ENCODE peak calls at places on chromosomes 13 and 19, in four cellular contexts. H, O, P and B are unnamed samples.

GRCh38 chr13:94583926-94584325 is 12.0 kb downstream of the TGDS start:
- DNase-seq in H (no peak), P (no peak), O (no peak), B (no peak)

GRCh38 chr19:10971107-10971715 is 10.4 kb downstream of the SMARCA4 start:
- DNase-seq in P (no peak), O (no peak), H (no peak), B (no peak)

GRCh38 chr13:107867701-107868661 is 347.4 kb downstream of the LIG4 start:
- DNase-seq in O (no peak), H (no peak), P (no peak), B (peak; percentile 87)

GRCh38 chr13:49630580-49630979 is 2.3 kb downstream of the ARL11 start:
- DNase-seq in H (no peak), P (no peak), O (no peak), B (no peak)

GRCh38 chr13:25778808-25779207 is 273.0 kb downstream of the SHISA2 start:
- DNase-seq in O (no peak), P (no peak), H (no peak), B (no peak)

GRCh38 chr19:10295305-10295846 is 5.6 kb downstream of the ICAM5 start:
- DNase-seq in P (no peak), O (no peak), H (no peak), B (no peak)

GRCh38 chr19:53007200-53008054 is 6.3 kb upstream of the ERVV-1 start:
- DNase-seq in H (peak; percentile 26), P (no peak), O (no peak), B (no peak)

GRCh38 chr13:114123448-114123847 is 9.0 kb downstream of the RASA3 start:
- DNase-seq in H (no peak), P (no peak), O (no peak), B (no peak)

GRCh38 chr13:32472194-32472621 is 44.3 kb upstream of the N4BP2L1 start:
- DNase-seq in O (no peak), H (no peak), P (no peak), B (no peak)

GRCh38 chr13:40271511-40271910 is 394.9 kb downstream of the FOXO1 start:
- DNase-seq in H (no peak), O (no peak), P (no peak), B (no peak)

GRCh38 chr13:113973218-113974164 is at the start of gene C13orf46:
- DNase-seq in H (peak; percentile 84), P (no peak), O (no peak), B (no peak)

DNA sequence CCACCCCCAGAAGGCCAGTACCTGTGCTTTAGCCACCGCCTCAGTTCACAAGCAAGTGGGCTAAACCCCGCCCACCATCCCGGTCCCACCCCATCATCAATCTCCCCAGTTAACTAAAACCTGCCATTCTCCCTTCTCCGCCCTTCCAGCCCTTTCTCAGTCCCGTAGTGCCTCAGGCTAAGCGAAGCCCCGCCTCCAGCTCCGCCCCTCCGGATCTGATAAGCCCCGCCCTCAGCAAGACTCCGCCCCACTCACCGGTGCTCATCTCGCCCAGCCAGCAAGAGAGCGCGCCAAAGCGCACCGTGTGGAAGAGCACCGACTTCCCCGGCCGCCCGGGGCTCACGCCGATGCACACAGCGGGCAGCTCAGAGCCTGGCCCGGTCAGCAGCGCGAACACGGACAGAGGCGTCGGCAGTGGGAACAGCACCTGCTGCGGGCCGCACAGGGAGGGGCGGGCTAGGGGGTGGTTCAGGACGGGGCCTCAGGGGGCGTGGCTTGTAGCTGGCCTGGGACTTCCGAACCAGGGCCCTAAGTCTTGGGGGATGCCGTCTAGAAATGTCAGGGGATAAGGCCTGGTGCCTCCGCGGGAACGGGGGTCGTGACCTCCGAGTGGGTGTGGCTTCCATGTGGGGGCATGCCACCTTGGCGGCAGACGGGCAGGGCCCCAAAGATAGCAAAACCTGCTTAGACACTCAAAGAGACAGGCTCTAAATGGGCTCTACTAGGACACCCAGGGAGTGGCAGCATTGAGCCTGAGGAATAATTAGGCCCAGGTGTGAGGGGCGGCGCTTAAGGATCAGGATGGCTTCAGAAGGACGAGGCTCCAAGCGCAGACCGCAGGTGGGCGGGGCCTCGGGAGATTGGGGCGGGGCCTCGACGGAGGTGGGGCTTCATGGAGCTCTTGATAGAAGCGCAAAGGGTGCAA is 21.4 kb downstream of the MAP4K1 start:
- DNase-seq in P (no peak), H (no peak), O (peak; percentile 29), B (no peak)
- TF ChIP-seq CTCF in P (no peak), H (no peak), O (no peak), B (no peak)

GRCh38 chr19:49489601-49490167 is 2.3 kb downstream of the RPL13A start:
- DNase-seq in P (no peak), H (no peak), O (no peak), B (no peak)
- TF ChIP-seq CTCF in P (no peak), H (no peak), O (no peak), B (no peak)

DNA sequence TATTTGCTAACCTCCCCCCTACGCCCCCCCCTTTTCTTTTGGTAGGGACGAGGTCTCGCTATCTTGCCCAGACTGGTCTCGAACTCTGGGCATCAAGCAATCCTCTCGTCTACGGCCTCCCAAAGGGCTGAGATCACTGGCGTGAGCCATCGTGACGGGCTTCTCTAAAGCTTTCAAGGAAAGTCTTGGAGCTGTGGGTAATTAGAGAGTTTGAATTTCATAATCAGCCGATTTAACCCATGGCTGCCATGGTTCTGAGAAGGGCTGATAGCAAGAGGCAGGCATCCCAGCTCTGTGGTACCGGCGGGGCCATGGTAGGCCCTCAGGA is 679 bp upstream of the ABHD8 start:
- DNase-seq in P (no peak), H (no peak), O (peak; percentile 70), B (no peak)
- TF ChIP-seq CTCF in P (no peak), H (no peak), O (no peak), B (no peak)

GRCh38 chr13:97588993-97589392 is 155.0 kb downstream of the RAP2A start:
- DNase-seq in H (no peak), P (no peak), O (no peak), B (no peak)
- TF ChIP-seq CTCF in H (no peak), P (no peak), O (peak; percentile 29), B (no peak)

GRCh38 chr13:79999601-80000000 is 341.3 kb downstream of the SPRY2 start:
- DNase-seq in O (no peak), H (no peak), P (no peak), B (no peak)

GRCh38 chr13:80001510-80001842 is 339.4 kb downstream of the SPRY2 start:
- DNase-seq in O (no peak), H (no peak), P (no peak), B (no peak)

GRCh38 chr13:79997244-79997643 is 343.7 kb downstream of the SPRY2 start:
- DNase-seq in P (no peak), H (no peak), O (no peak), B (no peak)

GRCh38 chr13:79998386-79998785 is 342.5 kb downstream of the SPRY2 start:
- DNase-seq in H (no peak), O (no peak), P (no peak), B (no peak)

DNA sequence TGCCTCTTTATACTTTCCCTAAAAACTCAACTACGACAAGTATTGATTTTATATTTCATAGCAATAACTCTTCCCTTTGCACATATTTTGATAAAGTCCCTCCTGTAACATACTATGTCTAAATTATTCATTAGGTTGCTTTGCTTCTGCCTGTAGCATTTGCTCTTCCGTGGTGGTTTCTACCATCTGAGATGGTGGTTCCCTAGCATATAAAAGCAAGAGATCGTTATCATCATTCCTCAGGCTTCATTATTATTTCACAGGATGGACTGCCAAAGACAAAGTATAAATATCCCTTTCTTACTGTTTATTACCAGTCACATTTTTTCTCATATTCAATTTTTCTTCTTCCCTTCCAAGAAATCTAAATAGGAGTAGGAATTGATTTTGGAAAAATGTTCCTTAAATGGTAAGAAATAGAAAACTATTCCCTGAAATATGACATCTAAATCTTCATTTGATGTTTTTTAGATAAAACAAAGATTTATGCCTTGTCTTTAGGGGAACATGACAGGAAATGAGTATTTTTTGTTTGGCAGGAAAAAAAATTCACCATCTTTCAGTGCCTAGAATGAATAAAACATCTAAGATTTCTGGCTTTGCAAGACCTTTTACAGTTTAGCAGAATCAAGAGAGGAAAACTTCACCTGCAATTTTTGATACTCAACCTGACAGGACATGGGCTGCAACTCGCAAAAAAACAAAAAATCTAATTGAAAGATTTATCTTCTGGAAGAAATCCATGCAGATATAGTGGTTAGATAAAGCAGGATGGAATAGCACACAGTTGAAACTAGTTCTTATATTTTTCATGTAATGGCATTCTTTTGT is 340.0 kb downstream of the SPRY2 start:
- DNase-seq in P (no peak), H (no peak), O (no peak), B (no peak)
- TF ChIP-seq CTCF in P (no peak), H (no peak), O (no peak), B (no peak)

DNA sequence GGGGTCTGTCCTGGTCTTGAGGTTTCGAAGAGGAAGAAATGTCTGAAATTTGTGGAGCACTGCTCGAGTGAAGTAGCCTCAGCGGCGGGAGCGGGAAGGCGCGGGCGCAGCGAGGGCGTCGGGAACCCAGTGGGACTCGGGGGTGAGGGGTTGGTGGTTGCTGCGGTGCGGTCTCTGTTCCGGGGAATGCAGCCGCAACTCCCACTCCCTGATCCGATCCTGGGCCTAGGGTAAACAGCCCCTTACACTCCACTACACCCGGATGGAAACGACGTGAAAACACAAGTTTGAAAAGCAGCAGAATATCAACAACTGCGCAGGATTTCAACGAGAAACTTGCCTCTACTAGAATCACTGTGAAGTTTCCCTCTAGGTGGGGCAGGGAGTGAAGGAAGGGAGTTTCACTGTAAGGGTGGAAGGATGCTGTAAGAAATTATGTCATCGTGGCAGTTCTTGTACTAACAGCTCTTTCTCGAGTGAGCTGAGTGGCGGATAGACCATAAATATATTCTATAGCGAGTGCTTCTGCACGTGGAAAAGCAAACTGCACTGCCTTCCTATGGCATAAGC is 2.0 kb upstream of the KLF12 start:
- DNase-seq in P (no peak), O (peak; percentile 58), H (no peak), B (no peak)
- TF ChIP-seq CTCF in P (no peak), O (no peak), H (no peak), B (peak; percentile 32)

GRCh38 chr13:26961890-26962615 is 201.5 kb upstream of the GPR12 start:
- DNase-seq in P (no peak), H (no peak), O (no peak), B (no peak)
- TF ChIP-seq CTCF in P (no peak), H (no peak), O (no peak), B (no peak)

DNA sequence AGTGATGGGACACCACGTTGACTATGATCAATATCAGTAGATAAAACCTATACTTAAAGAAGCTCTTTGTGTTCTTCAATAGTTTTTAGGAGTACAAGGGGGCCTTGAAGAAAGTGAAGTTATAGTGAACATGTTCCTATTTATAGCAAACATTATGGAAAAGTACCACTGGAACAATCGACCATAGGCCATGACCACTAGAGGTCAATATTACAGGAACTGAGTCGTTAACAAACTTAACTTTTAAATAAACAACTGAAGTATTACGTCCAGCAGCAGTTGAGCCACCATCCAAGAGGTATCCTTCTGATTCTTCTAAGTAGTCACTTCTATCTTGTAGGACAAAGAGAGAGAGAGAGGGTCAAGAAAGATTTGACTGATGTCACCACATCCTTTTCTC is 391.0 kb upstream of the SLITRK5 start:
- DNase-seq in P (no peak), H (no peak), O (no peak), B (no peak)
- TF ChIP-seq CTCF in P (no peak), H (no peak), O (peak; percentile 16), B (no peak)

DNA sequence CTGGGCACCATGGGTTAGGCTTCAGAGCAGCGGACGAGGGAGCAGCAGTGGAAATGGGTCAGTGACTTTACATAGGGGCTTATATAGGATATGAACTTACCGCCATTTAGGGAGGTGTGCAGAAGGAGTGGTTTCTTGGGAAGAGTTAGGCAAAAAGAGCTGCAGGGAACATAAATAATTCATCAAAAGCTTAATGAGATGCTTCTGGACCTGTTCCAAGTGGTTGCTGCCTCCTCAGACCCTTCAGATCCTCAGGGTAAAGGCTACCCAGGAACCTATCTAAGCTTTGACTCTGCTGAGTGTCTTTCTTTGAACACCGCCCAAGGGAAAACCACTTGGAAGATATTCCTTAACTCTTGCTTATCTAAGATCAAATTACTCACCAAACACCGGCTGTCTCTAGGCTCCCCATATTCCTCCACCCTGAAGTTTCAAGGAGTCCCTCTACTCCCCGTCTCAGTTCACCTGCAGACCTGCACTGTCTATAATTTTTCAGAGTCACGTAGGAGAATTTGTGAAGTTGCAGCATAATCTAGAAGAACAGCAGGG is at the start of gene IGFL4:
- DNase-seq in H (no peak), O (peak; percentile 47), P (no peak), B (no peak)
- TF ChIP-seq CTCF in H (no peak), O (no peak), P (no peak), B (no peak)